ENCODE peak calls at places on chromosomes 5 and 9, in ten cellular contexts. X is WTC11; P is nephron progenitor cell; I is central memory CD8-positive, alpha-beta T cell; M is right cardiac atrium; B is fibroblast of lung; Y is NCI-H2029 treated with DMSO at 0.1 percent for 48 hours; Q is CD4-positive, alpha-beta T cell; K is A549; U is CD8-positive, alpha-beta T cell. N is an unnamed sample.

GRCh38 chr9:95494022-95494415 is 22.8 kb downstream of the PTCH1 start:
- DNase-seq in B (no peak), K (no peak), I (no peak), Q (peak), Y (peak), P (no peak), X (no peak), M (no peak), U (no peak), N (no peak)

GRCh38 chr5:100827481-100827889 is 75.6 kb downstream of the ST8SIA4 start:
- DNase-seq in P (no peak), Q (no peak), M (peak), X (no peak), K (peak), I (no peak), Y (peak), B (peak), U (no peak), N (peak)

GRCh38 chr5:54215233-54215736 is 95.1 kb downstream of the ARL15 start:
- DNase-seq in M (no peak), B (no peak), P (peak), K (no peak), X (no peak), I (no peak), Y (no peak), Q (no peak), U (no peak), N (no peak)

GRCh38 chr5:60763061-60763460 is 63.1 kb upstream of the DEPDC1B start:
- DNase-seq in P (no peak), B (no peak), Q (no peak), X (no peak), M (no peak), U (no peak), K (no peak), Y (no peak), I (no peak), N (no peak)

GRCh38 chr5:42811591-42812392 is at the start of gene SELENOP:
- DNase-seq in B (no peak), M (peak), X (no peak), P (peak), Y (peak), U (no peak), I (no peak), Q (no peak), K (peak), N (peak)

GRCh38 chr5:79011219-79011836 is 26.2 kb upstream of the ARSB start:
- DNase-seq in P (no peak), B (peak), K (peak), M (no peak), Y (no peak), Q (no peak), U (no peak), X (no peak), I (no peak), N (peak)

GRCh38 chr5:66207800-66208561 is 63.9 kb downstream of the SREK1 start:
- DNase-seq in P (no peak), M (peak), I (no peak), K (no peak), U (no peak), Q (no peak), Y (no peak), B (peak), X (no peak), N (no peak)

GRCh38 chr5:20678814-20679298 is 690.9 kb upstream of the CDH18 start:
- DNase-seq in M (peak), B (peak), P (no peak), X (no peak), Y (no peak), U (no peak), I (no peak), Q (no peak), K (peak), N (peak)

GRCh38 chr5:10019236-10019635 is 230.5 kb downstream of the ATPSCKMT start:
- DNase-seq in P (no peak), B (no peak), Y (no peak), Q (no peak), I (no peak), M (no peak), K (no peak), U (no peak), X (no peak), N (no peak)